ENCODE peak calls at places on chromosomes 4 and X, in four cellular contexts. Q is brain microvascular endothelial cell; I is activated T-cell treated with anti-CD3 and anti-CD28 coated beads, Interleukin-2, amount 50 U/mL, for 4 hours; W is naive B cell. T is an unnamed sample.

GRCh38 chr4:55397024-55397520 is 1.3 kb downstream of the TMEM165 start:
- DNase-seq in Q (no peak), I (no peak), W (no peak), T (peak)

GRCh38 chrX:599837-600715 is 30.5 kb upstream of the SHOX start:
- DNase-seq in Q (no peak), I (no peak), W (no peak), T (no peak)

GRCh38 chrX:151680805-151681204 is 14.5 kb upstream of the PRRG3 start:
- DNase-seq in Q (peak), I (peak), W (peak), T (peak)

GRCh38 chrX:154436597-154437397 is at the start of gene GDI1:
- DNase-seq in Q (no peak), I (peak), W (peak), T (no peak)

GRCh38 chrX:105758784-105759183 is 63.6 kb upstream of the NRK start:
- DNase-seq in Q (no peak), I (no peak), W (no peak), T (no peak)

GRCh38 chr4:3276961-3277360 is 15.9 kb upstream of the RGS12 start:
- DNase-seq in Q (peak), I (no peak), W (no peak), T (no peak)

GRCh38 chr4:82381235-82381634 is 7.4 kb upstream of the HNRNPD start:
- DNase-seq in Q (no peak), I (no peak), W (no peak), T (no peak)

GRCh38 chrX:133005038-133005437 is 46.6 kb upstream of the HS6ST2 start:
- DNase-seq in Q (no peak), I (no peak), W (no peak), T (peak)

GRCh38 chr4:164977243-164978164 is at the start of gene TRIM61:
- DNase-seq in Q (peak), I (peak), W (peak), T (no peak)

GRCh38 chrX:17826609-17827496 is 34.2 kb downstream of the RAI2 start:
- DNase-seq in Q (peak), I (no peak), W (no peak), T (no peak)

GRCh38 chr4:125322363-125322730 is 7.6 kb downstream of the FAT4 start:
- DNase-seq in Q (peak), I (no peak), W (no peak), T (no peak)

GRCh38 chr4:141329174-141329569 is 108.5 kb downstream of the ZNF330 start:
- DNase-seq in Q (no peak), I (no peak), W (no peak), T (no peak)

GRCh38 chr4:81606796-81607550 is 135.3 kb upstream of the RASGEF1B start:
- DNase-seq in Q (no peak), I (no peak), W (peak), T (peak)

GRCh38 chrX:30935985-30936384 is 46.9 kb upstream of the TAB3 start:
- DNase-seq in Q (peak), I (no peak), W (no peak), T (peak)

GRCh38 chrX:13360146-13360545 is 40.3 kb upstream of the ATXN3L start:
- DNase-seq in Q (no peak), I (no peak), W (no peak), T (no peak)

GRCh38 chrX:33434256-33435092 is 223.1 kb upstream of the DMD start:
- DNase-seq in Q (peak), I (peak), W (peak), T (peak)

GRCh38 chrX:136647969-136648368 is at the start of gene CD40LG:
- DNase-seq in Q (no peak), I (no peak), W (no peak), T (no peak)

GRCh38 chr4:113740857-113741379 is 20.6 kb downstream of the CAMK2D start:
- DNase-seq in Q (no peak), I (no peak), W (no peak), T (no peak)

GRCh38 chrX:68183612-68184214 is 249.6 kb downstream of the OPHN1 start:
- DNase-seq in Q (peak), I (no peak), W (no peak), T (peak)

GRCh38 chrX:151713859-151714258 is 2.0 kb upstream of the FATE1 start:
- DNase-seq in Q (peak), I (no peak), W (no peak), T (peak)

GRCh38 chr4:111334356-111334755 is 711.5 kb upstream of the PITX2 start:
- DNase-seq in Q (no peak), I (no peak), W (no peak), T (no peak)

GRCh38 chr4:131052646-131053045 is 1956.7 kb downstream of the C4orf33 start:
- DNase-seq in Q (no peak), I (no peak), W (no peak), T (no peak)

GRCh38 chrX:40061871-40062524 is 35.8 kb downstream of the BCOR start:
- DNase-seq in Q (no peak), I (no peak), W (no peak), T (no peak)

GRCh38 chr4:17576932-17577659 is at the start of gene LAP3:
- DNase-seq in Q (peak), I (peak), W (peak), T (peak)

GRCh38 chrX:39772057-39772832 is 325.5 kb downstream of the BCOR start:
- DNase-seq in Q (peak), I (peak), W (no peak), T (peak)

GRCh38 chr4:108991929-108992328 is 229.1 kb upstream of the ETNPPL start:
- DNase-seq in Q (peak), I (no peak), W (no peak), T (no peak)

GRCh38 chr4:14560577-14560976 is 441.7 kb upstream of the CPEB2 start:
- DNase-seq in Q (no peak), I (no peak), W (no peak), T (no peak)

GRCh38 chr4:108685036-108685686 is 34.8 kb downstream of the OSTC start:
- DNase-seq in Q (no peak), I (no peak), W (no peak), T (no peak)

GRCh38 chr4:176761872-176762271 is 30.9 kb downstream of the VEGFC start:
- DNase-seq in Q (no peak), I (no peak), W (no peak), T (no peak)

GRCh38 chr4:157978680-157979361 is 194.0 kb downstream of the GASK1B start:
- DNase-seq in Q (peak), I (peak), W (peak), T (peak)

GRCh38 chr4:134544303-134544761 is 342.7 kb upstream of the PABPC4L start:
- DNase-seq in Q (no peak), I (no peak), W (no peak), T (peak)